ENCODE peak calls at places on chromosomes 6 and 20, in four cellular contexts. V, R, B and M are unnamed samples.

GRCh38 chr20:1301031-1301529 is 27.9 kb downstream of the SDCBP2 start:
- DNase-seq in R (peak), V (no peak), B (peak), M (no peak)

GRCh38 chr20:37294262-37294981 is 5.0 kb downstream of the MANBAL start:
- DNase-seq in R (no peak), B (peak), V (no peak), M (no peak)

GRCh38 chr6:44966449-44967091 is 361.6 kb upstream of the RUNX2 start:
- DNase-seq in V (no peak), R (no peak), B (peak), M (no peak)

GRCh38 chr6:141988954-141989705 is 143.6 kb upstream of the GJE1 start:
- DNase-seq in B (peak), R (no peak), V (peak), M (no peak)

GRCh38 chr6:120303527-120303926 is 954.0 kb upstream of the MAN1A1 start:
- DNase-seq in B (no peak), V (no peak), R (no peak), M (no peak)

GRCh38 chr6:42137192-42137753 is 5.1 kb downstream of the C6orf132 start:
- DNase-seq in R (no peak), V (no peak), B (no peak), M (no peak)

GRCh38 chr6:142551145-142551811 is 249.5 kb downstream of the ADGRG6 start:
- DNase-seq in R (peak), V (no peak), B (peak), M (peak)

GRCh38 chr6:25627001-25627400 is 25.0 kb upstream of the SCGN start:
- DNase-seq in B (no peak), V (no peak), R (no peak), M (no peak)

GRCh38 chr6:137492771-137493217 is 1.4 kb downstream of the OLIG3 start:
- DNase-seq in R (no peak), B (no peak), V (peak), M (no peak)

GRCh38 chr6:48567016-48567415 is 456.0 kb upstream of the PTCHD4 start:
- DNase-seq in V (no peak), B (peak), R (no peak), M (no peak)

GRCh38 chr20:20827992-20828597 is 115.7 kb upstream of the RALGAPA2 start:
- DNase-seq in V (no peak), B (no peak), R (no peak), M (no peak)

GRCh38 chr6:10138917-10139316 is 276.0 kb downstream of the TFAP2A start:
- DNase-seq in V (no peak), B (peak), R (no peak), M (no peak)

GRCh38 chr6:94683409-94683808 is 893.9 kb upstream of the MANEA start:
- DNase-seq in R (no peak), B (no peak), V (no peak), M (no peak)

GRCh38 chr6:79307321-79308036 is 73.0 kb upstream of the HMGN3 start:
- DNase-seq in B (no peak), V (no peak), R (no peak), M (no peak)

GRCh38 chr6:138882369-138883017 is 86.6 kb downstream of the ECT2L start:
- DNase-seq in R (no peak), B (no peak), V (peak), M (no peak)

GRCh38 chr6:7171119-7171518 is 63.4 kb downstream of the RREB1 start:
- DNase-seq in B (no peak), R (no peak), V (no peak), M (no peak)

GRCh38 chr6:80214436-80215022 is 108.1 kb downstream of the BCKDHB start:
- DNase-seq in R (no peak), B (peak), V (peak), M (no peak)

GRCh38 chr6:26234421-26235239 is 130.4 kb upstream of the BTN3A2 start:
- DNase-seq in V (peak), R (peak), B (peak), M (peak)

GRCh38 chr6:114049367-114049966 is 78.5 kb upstream of the HDAC2 start:
- DNase-seq in V (no peak), R (no peak), B (no peak), M (no peak)

GRCh38 chr6:150547511-150548222 is 52.0 kb upstream of the PLEKHG1 start:
- DNase-seq in V (no peak), R (no peak), B (no peak), M (no peak)

GRCh38 chr6:29943053-29943966 is 978 bp downstream of the HLA-A start:
- DNase-seq in V (no peak), B (no peak), R (no peak), M (no peak)

GRCh38 chr20:11917663-11918062 is at the start of gene BTBD3:
- DNase-seq in R (no peak), V (peak), B (peak), M (peak)

GRCh38 chr6:273441-274111 is 18.7 kb upstream of the DUSP22 start:
- DNase-seq in B (no peak), V (no peak), R (no peak), M (no peak)

GRCh38 chr20:35806075-35806474 is 34.3 kb downstream of the PHF20 start:
- DNase-seq in B (no peak), V (no peak), R (no peak), M (no peak)

GRCh38 chr20:51542033-51542893 is at the start of gene NFATC2:
- DNase-seq in R (peak), V (peak), B (no peak), M (no peak)

GRCh38 chr6:149223120-149223775 is 94.3 kb upstream of the TAB2 start:
- DNase-seq in R (no peak), V (no peak), B (no peak), M (no peak)

GRCh38 chr6:16635810-16636602 is 125.3 kb downstream of the ATXN1 start:
- DNase-seq in V (peak), R (no peak), B (peak), M (peak)

GRCh38 chr20:4944918-4945317 is 56.4 kb downstream of the SLC23A2 start:
- DNase-seq in R (no peak), V (no peak), B (no peak), M (no peak)

GRCh38 chr6:111552241-111552744 is 53.4 kb downstream of the TRAF3IP2 start:
- DNase-seq in V (no peak), B (peak), R (no peak), M (peak)

GRCh38 chr6:143740213-143740612 is 62.4 kb downstream of the PHACTR2 start:
- DNase-seq in R (no peak), V (no peak), B (no peak), M (no peak)

GRCh38 chr6:42175860-42176259 is 2.7 kb downstream of the GUCA1A start:
- DNase-seq in R (no peak), B (no peak), V (no peak), M (no peak)

GRCh38 chr6:51430610-51431009 is 611.9 kb downstream of the TFAP2B start:
- DNase-seq in V (no peak), R (no peak), B (no peak), M (no peak)

GRCh38 chr6:39865011-39865888 is 69.0 kb downstream of the MOCS1 start:
- DNase-seq in B (peak), V (peak), R (peak), M (no peak)

GRCh38 chr6:33235221-33235634 is 26.9 kb downstream of the RING1 start:
- DNase-seq in B (no peak), R (no peak), V (no peak), M (no peak)